ENCODE peak calls at places on chromosome 16, in five cellular contexts. One of them, this sample, is unnamed.

GRCh38 chr16:50152386-50152806 is 710 bp upstream of the TENT4B start:
- DNase-seq in PC-3: peak
- DNase-seq in heart right ventricle: peak
- DNase-seq in A549: peak
- DNase-seq in pancreas: peak
- DNase-seq in this sample: no peak

GRCh38 chr16:77780378-77780837 is 8.0 kb upstream of the VAT1L start:
- DNase-seq in PC-3: peak
- DNase-seq in A549: peak
- DNase-seq in heart right ventricle: no peak
- DNase-seq in pancreas: no peak
- DNase-seq in this sample: no peak

GRCh38 chr16:67282447-67282805 is 3.1 kb downstream of the PLEKHG4 start:
- DNase-seq in A549: no peak
- DNase-seq in heart right ventricle: no peak
- DNase-seq in PC-3: no peak
- DNase-seq in pancreas: peak
- DNase-seq in this sample: no peak

GRCh38 chr16:53753431-53753830 is 49.5 kb downstream of the FTO start:
- DNase-seq in A549: no peak
- DNase-seq in heart right ventricle: no peak
- DNase-seq in pancreas: no peak
- DNase-seq in PC-3: no peak
- DNase-seq in this sample: no peak

GRCh38 chr16:89658221-89658879 is 714 bp downstream of the SPATA33 start:
- DNase-seq in A549: no peak
- DNase-seq in heart right ventricle: no peak
- DNase-seq in PC-3: peak
- DNase-seq in pancreas: peak
- DNase-seq in this sample: no peak

GRCh38 chr16:15526731-15527130 is 92.3 kb downstream of the BMERB1 start:
- DNase-seq in A549: no peak
- DNase-seq in PC-3: no peak
- DNase-seq in pancreas: no peak
- DNase-seq in heart right ventricle: no peak
- DNase-seq in this sample: no peak

GRCh38 chr16:5034167-5034523 is 410 bp upstream of the NAGPA start:
- DNase-seq in A549: no peak
- DNase-seq in pancreas: no peak
- DNase-seq in heart right ventricle: no peak
- DNase-seq in PC-3: no peak
- DNase-seq in this sample: no peak

GRCh38 chr16:47753620-47754019 is 292.5 kb downstream of the PHKB start:
- DNase-seq in A549: no peak
- DNase-seq in heart right ventricle: no peak
- DNase-seq in pancreas: no peak
- DNase-seq in PC-3: no peak
- DNase-seq in this sample: no peak

GRCh38 chr16:15958703-15959348 is 9.4 kb downstream of the ABCC1 start:
- DNase-seq in PC-3: no peak
- DNase-seq in pancreas: no peak
- DNase-seq in A549: no peak
- DNase-seq in heart right ventricle: no peak
- DNase-seq in this sample: no peak

GRCh38 chr16:75053791-75054555 is 55.1 kb downstream of the ZNRF1 start:
- DNase-seq in heart right ventricle: peak
- DNase-seq in PC-3: peak
- DNase-seq in A549: peak
- DNase-seq in pancreas: no peak
- DNase-seq in this sample: peak

GRCh38 chr16:680967-681745 is 946 bp downstream of the STUB1 start:
- DNase-seq in heart right ventricle: no peak
- DNase-seq in A549: peak
- DNase-seq in pancreas: peak
- DNase-seq in PC-3: peak
- DNase-seq in this sample: no peak

GRCh38 chr16:14037960-14038359 is 33.2 kb upstream of the MRTFB start:
- DNase-seq in heart right ventricle: no peak
- DNase-seq in PC-3: no peak
- DNase-seq in A549: no peak
- DNase-seq in pancreas: no peak
- DNase-seq in this sample: no peak

GRCh38 chr16:58963479-58963878 is 229.4 kb upstream of the GOT2 start:
- DNase-seq in A549: no peak
- DNase-seq in pancreas: no peak
- DNase-seq in heart right ventricle: no peak
- DNase-seq in PC-3: no peak
- DNase-seq in this sample: no peak

GRCh38 chr16:22782299-22782698 is 31.7 kb upstream of the HS3ST2 start:
- DNase-seq in pancreas: no peak
- DNase-seq in PC-3: no peak
- DNase-seq in A549: no peak
- DNase-seq in heart right ventricle: no peak
- DNase-seq in this sample: no peak

GRCh38 chr16:86346034-86346433 is 164.3 kb upstream of the FOXF1 start:
- DNase-seq in pancreas: no peak
- DNase-seq in A549: no peak
- DNase-seq in PC-3: no peak
- DNase-seq in heart right ventricle: no peak
- DNase-seq in this sample: no peak

GRCh38 chr16:16083421-16084156 is 134.2 kb downstream of the ABCC1 start:
- DNase-seq in pancreas: no peak
- DNase-seq in heart right ventricle: no peak
- DNase-seq in A549: peak
- DNase-seq in PC-3: peak
- DNase-seq in this sample: no peak

GRCh38 chr16:79806757-79807156 is 206.2 kb upstream of the MAF start:
- DNase-seq in A549: no peak
- DNase-seq in heart right ventricle: no peak
- DNase-seq in PC-3: no peak
- DNase-seq in pancreas: no peak
- DNase-seq in this sample: no peak

GRCh38 chr16:10990378-10990777 is 46.0 kb downstream of the CLEC16A start:
- DNase-seq in PC-3: no peak
- DNase-seq in A549: no peak
- DNase-seq in pancreas: no peak
- DNase-seq in heart right ventricle: no peak
- DNase-seq in this sample: no peak
- H3K27ac ChIP-seq in PC-3: peak
- H3K27ac ChIP-seq in A549: no peak
- H3K27ac ChIP-seq in pancreas: no peak
- H3K27ac ChIP-seq in heart right ventricle: no peak
- H3K27ac ChIP-seq in this sample: no peak

DNA sequence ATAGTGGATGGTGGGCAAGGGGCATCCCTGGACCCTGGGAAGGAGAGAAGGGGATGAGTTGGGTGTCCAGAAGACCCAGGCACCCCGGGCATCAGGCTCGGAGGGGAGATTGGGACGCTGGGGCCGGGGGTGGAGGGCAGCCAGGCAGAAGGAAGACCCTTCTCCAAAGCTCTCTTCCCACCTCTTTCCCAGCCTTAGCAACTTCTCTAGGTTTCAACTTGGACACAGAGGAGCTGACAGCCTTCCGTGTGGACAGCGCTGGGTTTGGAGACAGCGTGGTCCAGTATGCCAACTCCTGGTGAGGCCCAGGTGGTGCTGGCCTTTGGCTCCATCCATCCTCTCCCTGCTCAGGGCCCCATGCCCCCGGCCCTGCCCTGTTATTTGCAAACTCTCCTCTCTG is 725 bp downstream of the ITGAX start:
- DNase-seq in heart right ventricle: no peak
- DNase-seq in PC-3: no peak
- DNase-seq in pancreas: no peak
- DNase-seq in A549: no peak
- DNase-seq in this sample: no peak
- H3K27ac ChIP-seq in heart right ventricle: no peak
- H3K27ac ChIP-seq in PC-3: no peak
- H3K27ac ChIP-seq in pancreas: no peak
- H3K27ac ChIP-seq in A549: no peak
- H3K27ac ChIP-seq in this sample: no peak

DNA sequence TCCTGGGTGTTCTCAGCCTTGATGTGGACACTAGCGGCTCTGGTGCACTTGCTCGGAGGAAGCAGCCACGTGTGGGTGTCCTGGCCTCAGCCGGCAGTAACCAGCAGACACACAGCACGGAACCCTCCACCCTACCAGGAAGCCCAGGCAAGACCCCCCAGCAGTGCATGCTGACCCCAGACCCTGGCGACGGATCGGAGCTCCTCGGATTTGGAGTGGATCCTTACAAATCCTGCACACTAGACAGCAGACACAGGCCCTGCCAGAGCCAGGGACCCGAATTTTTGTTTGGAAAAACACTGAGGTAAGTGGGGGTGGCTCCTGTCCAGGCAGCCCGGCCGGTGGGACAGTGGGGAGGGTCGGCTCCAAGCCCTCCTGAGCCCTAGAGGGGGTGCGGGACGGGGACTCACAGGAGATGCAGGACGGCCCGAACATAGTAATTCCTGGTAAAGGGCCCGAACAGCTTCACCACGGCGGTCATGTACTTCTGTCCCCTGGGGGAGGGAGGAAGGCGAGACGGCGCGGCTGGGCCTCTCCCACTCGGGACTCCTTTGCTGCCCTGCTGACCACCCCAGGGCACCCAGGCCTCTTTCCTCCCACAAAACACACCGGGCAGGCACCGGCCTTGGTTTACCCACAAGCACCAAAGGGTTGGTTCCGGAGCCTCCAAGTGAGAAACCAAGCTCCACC is 4.4 kb downstream of the CYBA start:
- DNase-seq in pancreas: no peak
- DNase-seq in PC-3: no peak
- DNase-seq in A549: no peak
- DNase-seq in heart right ventricle: no peak
- DNase-seq in this sample: no peak
- H3K27ac ChIP-seq in pancreas: no peak
- H3K27ac ChIP-seq in PC-3: no peak
- H3K27ac ChIP-seq in A549: no peak
- H3K27ac ChIP-seq in heart right ventricle: no peak
- H3K27ac ChIP-seq in this sample: no peak

DNA sequence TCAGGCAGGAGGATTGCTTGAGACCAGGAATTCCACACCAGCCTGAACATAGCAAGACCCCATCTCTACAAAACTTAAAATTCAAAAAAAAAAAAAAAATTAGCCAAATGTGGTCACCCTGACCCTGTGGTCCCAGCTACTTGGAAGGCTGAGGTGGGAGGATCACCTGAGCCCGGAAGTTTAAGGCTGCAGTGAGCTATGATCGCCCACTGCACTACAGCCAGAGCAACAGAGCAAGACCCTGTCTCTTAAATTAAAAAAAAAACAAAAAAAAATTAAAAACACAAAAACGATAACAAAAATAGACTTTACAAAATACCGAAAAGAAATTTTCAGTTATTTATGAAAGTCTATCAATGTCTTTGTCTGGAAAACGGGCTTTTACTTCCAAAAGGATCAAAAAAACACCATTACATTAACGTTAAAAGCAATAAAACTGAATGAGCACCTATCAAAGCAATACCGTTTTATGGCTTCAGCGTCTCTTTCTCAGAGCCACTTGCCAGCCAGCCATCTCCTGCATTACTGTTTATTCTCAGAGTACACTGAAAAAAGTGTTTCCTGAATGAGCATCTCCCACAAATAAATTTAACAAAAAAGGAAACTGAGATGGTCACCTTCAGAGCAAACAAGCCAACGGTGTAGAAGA is 6.1 kb downstream of the USP7 start:
- DNase-seq in pancreas: no peak
- DNase-seq in heart right ventricle: no peak
- DNase-seq in PC-3: no peak
- DNase-seq in A549: no peak
- DNase-seq in this sample: no peak
- H3K27ac ChIP-seq in pancreas: no peak
- H3K27ac ChIP-seq in heart right ventricle: no peak
- H3K27ac ChIP-seq in PC-3: no peak
- H3K27ac ChIP-seq in A549: no peak
- H3K27ac ChIP-seq in this sample: no peak

This sample was measured in substantia nigra.